ENCODE peak calls at places on chromosomes 7 and 10, in ten cellular contexts. One of them, this sample, is unnamed.

GRCh38 chr10:53487019-53487983 is 714.7 kb upstream of the MBL2 start:
- DNase-seq in nephron progenitor cell: no peak
- DNase-seq in DMS53: no peak
- DNase-seq in SW480: no peak
- DNase-seq in glomerular endothelial cell: no peak
- DNase-seq in activated CD4-positive, alpha-beta T cell treated with anti-CD3 and anti-CD28 coated beads for 24 hours: no peak
- DNase-seq in T1000: no peak
- DNase-seq in B cell: no peak
- DNase-seq in NCI-H82: no peak
- DNase-seq in NCI-H2081: no peak
- DNase-seq in this sample: no peak

GRCh38 chr7:43151076-43151475 is 38.6 kb downstream of the HECW1 start:
- DNase-seq in DMS53: no peak
- DNase-seq in B cell: no peak
- DNase-seq in activated CD4-positive, alpha-beta T cell treated with anti-CD3 and anti-CD28 coated beads for 24 hours: no peak
- DNase-seq in NCI-H2081: no peak
- DNase-seq in SW480: no peak
- DNase-seq in NCI-H82: no peak
- DNase-seq in T1000: no peak
- DNase-seq in glomerular endothelial cell: no peak
- DNase-seq in nephron progenitor cell: no peak
- DNase-seq in this sample: no peak

GRCh38 chr10:97659589-97659988 is 19.1 kb downstream of the PI4K2A start:
- DNase-seq in activated CD4-positive, alpha-beta T cell treated with anti-CD3 and anti-CD28 coated beads for 24 hours: no peak
- DNase-seq in glomerular endothelial cell: no peak
- DNase-seq in DMS53: no peak
- DNase-seq in T1000: no peak
- DNase-seq in B cell: no peak
- DNase-seq in NCI-H2081: no peak
- DNase-seq in nephron progenitor cell: no peak
- DNase-seq in SW480: no peak
- DNase-seq in NCI-H82: no peak
- DNase-seq in this sample: no peak

GRCh38 chr10:99443483-99443882 is 13.1 kb upstream of the GOT1 start:
- DNase-seq in B cell: no peak
- DNase-seq in DMS53: no peak
- DNase-seq in NCI-H2081: no peak
- DNase-seq in glomerular endothelial cell: no peak
- DNase-seq in activated CD4-positive, alpha-beta T cell treated with anti-CD3 and anti-CD28 coated beads for 24 hours: no peak
- DNase-seq in SW480: no peak
- DNase-seq in T1000: no peak
- DNase-seq in nephron progenitor cell: no peak
- DNase-seq in NCI-H82: no peak
- DNase-seq in this sample: no peak

GRCh38 chr7:129923709-129924108 is 29.1 kb downstream of the UBE2H start:
- DNase-seq in DMS53: no peak
- DNase-seq in B cell: no peak
- DNase-seq in T1000: no peak
- DNase-seq in SW480: no peak
- DNase-seq in nephron progenitor cell: no peak
- DNase-seq in glomerular endothelial cell: no peak
- DNase-seq in NCI-H82: no peak
- DNase-seq in NCI-H2081: no peak
- DNase-seq in activated CD4-positive, alpha-beta T cell treated with anti-CD3 and anti-CD28 coated beads for 24 hours: no peak
- DNase-seq in this sample: no peak

GRCh38 chr7:277228-277627 is 12.7 kb upstream of the FOXL3 start:
- DNase-seq in glomerular endothelial cell: no peak
- DNase-seq in NCI-H2081: no peak
- DNase-seq in T1000: no peak
- DNase-seq in SW480: no peak
- DNase-seq in activated CD4-positive, alpha-beta T cell treated with anti-CD3 and anti-CD28 coated beads for 24 hours: no peak
- DNase-seq in NCI-H82: no peak
- DNase-seq in B cell: no peak
- DNase-seq in DMS53: no peak
- DNase-seq in nephron progenitor cell: no peak
- DNase-seq in this sample: no peak

GRCh38 chr7:40597517-40597916 is 462.7 kb downstream of the SUGCT start:
- DNase-seq in NCI-H82: no peak
- DNase-seq in T1000: no peak
- DNase-seq in nephron progenitor cell: no peak
- DNase-seq in DMS53: no peak
- DNase-seq in NCI-H2081: no peak
- DNase-seq in glomerular endothelial cell: no peak
- DNase-seq in activated CD4-positive, alpha-beta T cell treated with anti-CD3 and anti-CD28 coated beads for 24 hours: no peak
- DNase-seq in SW480: no peak
- DNase-seq in B cell: no peak
- DNase-seq in this sample: no peak

GRCh38 chr7:122305475-122306319 is 1.1 kb upstream of the FEZF1 start:
- DNase-seq in NCI-H2081: peak
- DNase-seq in activated CD4-positive, alpha-beta T cell treated with anti-CD3 and anti-CD28 coated beads for 24 hours: no peak
- DNase-seq in T1000: no peak
- DNase-seq in nephron progenitor cell: peak
- DNase-seq in glomerular endothelial cell: no peak
- DNase-seq in NCI-H82: peak
- DNase-seq in B cell: no peak
- DNase-seq in SW480: peak
- DNase-seq in DMS53: peak
- DNase-seq in this sample: no peak

This sample was measured in suprapubic skin.